ENCODE peak calls at places on chromosome 11, in four cellular contexts. U is Right ventricle myocardium superior, X is LoVo, D is HTR-8/SVneo. V is an unnamed sample.

GRCh38 chr11:85961930-85962363 is 106.8 kb downstream of the CCDC83 start:
- DNase-seq in U (no peak), X (no peak), D (peak; percentile 24), V (no peak)

GRCh38 chr11:2522636-2523255 is 77.9 kb downstream of the KCNQ1 start:
- DNase-seq in U (peak; percentile 25), X (no peak), D (no peak), V (no peak)

GRCh38 chr11:74678591-74679512 is 52.4 kb downstream of the CHRDL2 start:
- DNase-seq in U (no peak), X (no peak), D (no peak), V (no peak)

GRCh38 chr11:91263698-91264097 is 960.9 kb upstream of the FAT3 start:
- DNase-seq in U (no peak), X (no peak), D (no peak), V (no peak)

GRCh38 chr11:70118642-70119041 is 40.5 kb downstream of the ANO1 start:
- DNase-seq in U (no peak), X (no peak), D (no peak), V (no peak)

GRCh38 chr11:8291421-8292350 is 28.0 kb upstream of the LMO1 start:
- DNase-seq in U (no peak), X (no peak), D (no peak), V (no peak)

GRCh38 chr11:116610190-116610589 is 162.6 kb downstream of the BUD13 start:
- DNase-seq in U (no peak), X (no peak), D (no peak), V (no peak)

GRCh38 chr11:67431346-67432249 is 3.3 kb downstream of the RPS6KB2 start:
- DNase-seq in U (no peak), X (no peak), D (no peak), V (no peak)

GRCh38 chr11:30879322-30880020 is 293.3 kb upstream of the MPPED2 start:
- DNase-seq in U (no peak), X (no peak), D (no peak), V (peak; percentile 61)

GRCh38 chr11:82268627-82269026 is 465.0 kb downstream of the FAM181B start:
- DNase-seq in U (no peak), X (no peak), D (no peak), V (no peak)

GRCh38 chr11:122287401-122287800 is 171.4 kb upstream of the BLID start:
- DNase-seq in U (no peak), X (no peak), D (no peak), V (no peak)

GRCh38 chr11:129275825-129276224 is 83.7 kb upstream of the ARHGAP32 start:
- DNase-seq in U (no peak), X (no peak), D (no peak), V (no peak)

GRCh38 chr11:67464411-67465189 is 4.5 kb downstream of the TMEM134 start:
- DNase-seq in U (peak; percentile 91), X (peak; percentile 95), D (peak; percentile 98), V (peak; percentile 85)

GRCh38 chr11:72899238-72899637 is 85.0 kb downstream of the ATG16L2 start:
- DNase-seq in U (no peak), X (no peak), D (no peak), V (no peak)

GRCh38 chr11:93622043-93622442 is 39.4 kb upstream of the CEP295 start:
- DNase-seq in U (no peak), X (no peak), D (no peak), V (no peak)

GRCh38 chr11:77497368-77497767 is 23.5 kb upstream of the PAK1 start:
- DNase-seq in U (no peak), X (no peak), D (no peak), V (no peak)

GRCh38 chr11:115921540-115921939 is 417.3 kb upstream of the CADM1 start:
- DNase-seq in U (no peak), X (no peak), D (no peak), V (no peak)

GRCh38 chr11:119566299-119566698 is 143.3 kb upstream of the THY1 start:
- DNase-seq in U (no peak), X (no peak), D (no peak), V (no peak)

GRCh38 chr11:127369301-127369968 is 368.9 kb upstream of the KIRREL3 start:
- DNase-seq in U (no peak), X (no peak), D (no peak), V (no peak)

GRCh38 chr11:113444469-113445122 is 30.6 kb downstream of the DRD2 start:
- DNase-seq in U (no peak), X (no peak), D (no peak), V (no peak)

GRCh38 chr11:68965901-68966868 is 14.6 kb downstream of the MRGPRD start:
- DNase-seq in U (peak; percentile 47), X (no peak), D (no peak), V (no peak)

GRCh38 chr11:11072067-11072466 is 214.2 kb upstream of the ZBED5 start:
- DNase-seq in U (no peak), X (no peak), D (no peak), V (no peak)

GRCh38 chr11:83257638-83258229 is 28.4 kb downstream of the CCDC90B start:
- DNase-seq in U (no peak), X (peak; percentile 40), D (peak; percentile 64), V (no peak)

GRCh38 chr11:76592025-76592914 is 78.3 kb downstream of the LRRC32 start:
- DNase-seq in U (no peak), X (no peak), D (no peak), V (no peak)

GRCh38 chr11:73141309-73142127 is 600 bp downstream of the FCHSD2 start:
- DNase-seq in U (peak; percentile 89), X (peak; percentile 47), D (peak; percentile 62), V (peak; percentile 81)

GRCh38 chr11:11916981-11917399 is 75.2 kb downstream of the USP47 start:
- DNase-seq in U (no peak), X (no peak), D (peak; percentile 8), V (peak; percentile 9)

GRCh38 chr11:20156280-20156875 is 3.9 kb downstream of the DBX1 start:
- DNase-seq in U (no peak), X (no peak), D (no peak), V (no peak)

V was measured in A673.